ENCODE peak calls at places on chromosome 1, in ten cellular contexts. D is SJSA1; Y is endothelial cell of umbilical vein; C is endodermal cell; B is CD8-positive, alpha-beta memory T cell; E is kidney epithelial cell; I is CD4-positive, alpha-beta memory T cell; K is CD8-positive, alpha-beta T cell; U is heart right ventricle; O is BE2C. A is an unnamed sample.

GRCh38 chr1:178031856-178032320 is 62.0 kb upstream of the RASAL2 start:
- DNase-seq in D (peak; percentile 65), Y (peak; percentile 84), C (peak; percentile 92), B (no peak), E (peak; percentile 62), I (no peak), K (no peak), U (peak; percentile 95), O (peak; percentile 69), A (peak; percentile 42)

GRCh38 chr1:228863776-228864175 is 128.5 kb downstream of the RHOU start:
- DNase-seq in D (no peak), Y (no peak), C (no peak), B (no peak), E (no peak), I (no peak), K (no peak), U (no peak), O (peak; percentile 35), A (no peak)

GRCh38 chr1:39195166-39196111 is 9.1 kb upstream of the MACF1 start:
- DNase-seq in D (peak; percentile 77), Y (no peak), C (no peak), B (no peak), E (no peak), I (peak; percentile 48), K (no peak), U (no peak), O (no peak), A (no peak)

GRCh38 chr1:43994794-43995790 is 3.7 kb downstream of the CCDC24 start:
- DNase-seq in D (no peak), Y (no peak), C (peak; percentile 91), B (no peak), E (no peak), I (no peak), K (no peak), U (no peak), O (peak; percentile 61), A (no peak)

GRCh38 chr1:89938171-89939055 is 56.5 kb upstream of the ZNF326 start:
- DNase-seq in D (peak; percentile 33), Y (peak; percentile 6), C (no peak), B (no peak), E (no peak), I (no peak), K (no peak), U (no peak), O (no peak), A (no peak)

GRCh38 chr1:64469614-64469976 is 334 bp upstream of the CACHD1 start:
- DNase-seq in D (no peak), Y (no peak), C (no peak), B (no peak), E (no peak), I (no peak), K (no peak), U (no peak), O (no peak), A (no peak)

GRCh38 chr1:171644805-171645483 is 7.5 kb downstream of the MYOC start:
- DNase-seq in D (peak; percentile 80), Y (peak; percentile 86), C (peak; percentile 96), B (peak; percentile 29), E (peak; percentile 61), I (peak; percentile 56), K (peak; percentile 20), U (peak; percentile 87), O (peak; percentile 77), A (peak; percentile 89)

GRCh38 chr1:104125226-104125625 is 375.5 kb downstream of the AMY1C start:
- DNase-seq in D (no peak), Y (no peak), C (no peak), B (no peak), E (peak; percentile 7), I (no peak), K (no peak), U (no peak), O (no peak), A (no peak)

GRCh38 chr1:152182942-152183341 is 23.9 kb upstream of the RPTN start:
- DNase-seq in D (no peak), Y (peak; percentile 18), C (no peak), B (no peak), E (no peak), I (no peak), K (no peak), U (no peak), O (peak; percentile 10), A (no peak)

GRCh38 chr1:40785446-40785845 is 1.9 kb downstream of the KCNQ4 start:
- DNase-seq in D (no peak), Y (no peak), C (no peak), B (no peak), E (no peak), I (no peak), K (no peak), U (no peak), O (no peak), A (no peak)
- H3K27me3 ChIP-seq in D (peaks cover 26% of the 10 kb centered on the region), Y (peaks cover 20% of the 10 kb centered on the region), C (peaks cover 54% of the 10 kb centered on the region), B (peaks cover 4% of the 10 kb centered on the region), E (peaks cover 4% of the 10 kb centered on the region), I (peaks cover 6% of the 10 kb centered on the region), K (peaks cover 10% of the 10 kb centered on the region), U (no peaks in the 10 kb centered on the region), O (peaks cover 4% of the 10 kb centered on the region), A (no peaks in the 10 kb centered on the region)

GRCh38 chr1:221251580-221251979 is 372.3 kb downstream of the HLX start:
- DNase-seq in D (no peak), Y (no peak), C (no peak), B (no peak), E (no peak), I (no peak), K (no peak), U (no peak), O (no peak), A (no peak)

GRCh38 chr1:221256773-221257172 is 377.5 kb downstream of the HLX start:
- DNase-seq in D (no peak), Y (no peak), C (no peak), B (no peak), E (no peak), I (no peak), K (no peak), U (no peak), O (no peak), A (no peak)

DNA sequence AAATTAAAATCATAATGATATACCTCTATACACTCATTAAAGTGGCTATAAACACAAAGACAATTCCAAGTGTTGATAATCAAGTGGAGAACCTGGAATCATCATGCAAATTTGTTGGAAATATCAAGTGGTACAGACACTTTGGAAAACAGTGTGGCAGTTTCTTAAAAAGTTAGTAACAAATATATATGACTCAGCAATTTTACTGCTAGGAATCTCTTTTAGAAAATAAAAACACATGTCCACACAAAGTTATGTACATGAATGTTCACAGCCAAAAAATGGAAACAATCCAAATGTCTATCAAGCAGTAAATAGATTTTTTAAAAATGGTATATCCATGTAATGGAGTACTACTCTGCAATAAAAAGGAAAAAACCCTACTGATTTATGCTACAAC is 375.6 kb downstream of the HLX start:
- DNase-seq in D (no peak), Y (no peak), C (no peak), B (no peak), E (no peak), I (no peak), K (no peak), U (no peak), O (no peak), A (no peak)
- H3K27me3 ChIP-seq in D (no peaks in the 10 kb centered on the region), Y (no peaks in the 10 kb centered on the region), C (no peaks in the 10 kb centered on the region), B (no peaks in the 10 kb centered on the region), E (no peaks in the 10 kb centered on the region), I (no peaks in the 10 kb centered on the region), K (no peaks in the 10 kb centered on the region), U (no peaks in the 10 kb centered on the region), O (no peaks in the 10 kb centered on the region), A (no peaks in the 10 kb centered on the region)

GRCh38 chr1:47690341-47691244 is 252.7 kb downstream of the FOXD2 start:
- DNase-seq in D (peak; percentile 19), Y (no peak), C (peak; percentile 21), B (no peak), E (no peak), I (no peak), K (no peak), U (no peak), O (no peak), A (no peak)
- H3K27me3 ChIP-seq in D (no peaks in the 10 kb centered on the region), Y (peaks cover 4% of the 10 kb centered on the region), C (no peaks in the 10 kb centered on the region), B (no peaks in the 10 kb centered on the region), E (peaks cover 14% of the 10 kb centered on the region), I (no peaks in the 10 kb centered on the region), K (peaks cover 4% of the 10 kb centered on the region), U (peaks cover 23% of the 10 kb centered on the region), O (no peaks in the 10 kb centered on the region), A (no peaks in the 10 kb centered on the region)

DNA sequence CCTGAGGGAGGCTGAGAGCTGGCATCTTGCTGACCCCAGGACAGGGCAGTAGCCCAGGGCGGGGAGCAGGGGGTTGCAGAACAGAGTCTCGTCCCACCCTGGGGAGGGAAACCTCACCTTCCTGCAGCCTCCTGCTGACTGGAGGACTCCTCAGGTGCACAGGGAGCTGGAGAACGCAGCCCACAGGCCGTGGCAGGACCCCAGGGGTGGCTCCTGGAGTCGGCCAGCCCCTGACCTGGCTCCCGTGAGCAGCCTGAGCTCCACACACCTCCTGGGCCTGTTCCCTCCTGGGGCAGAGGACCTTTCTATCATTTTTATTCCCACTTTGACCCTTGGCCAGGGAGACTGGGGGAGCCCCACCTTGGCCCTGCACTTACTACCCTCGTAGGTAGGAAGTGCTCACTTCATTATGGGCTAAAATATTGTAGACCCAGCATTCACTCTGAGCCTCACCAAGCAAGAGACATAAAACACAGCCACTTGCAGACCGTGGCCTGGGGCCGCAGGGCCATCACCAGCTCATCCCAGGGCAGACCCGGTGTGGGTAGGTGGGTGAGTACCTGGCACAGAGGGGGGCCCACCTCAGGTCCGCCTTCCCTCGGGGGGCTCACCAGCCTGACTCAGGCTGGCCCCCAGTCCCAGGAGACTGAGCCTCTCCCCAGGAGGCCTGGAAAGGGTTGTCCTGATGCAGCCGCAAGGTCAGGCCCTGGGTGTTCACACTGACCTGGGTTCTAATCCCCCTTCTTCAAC is 287.3 kb upstream of the VAMP3 start:
- DNase-seq in D (no peak), Y (no peak), C (no peak), B (no peak), E (no peak), I (no peak), K (no peak), U (no peak), O (no peak), A (no peak)
- H3K27me3 ChIP-seq in D (peaks cover 2% of the 10 kb centered on the region), Y (no peaks in the 10 kb centered on the region), C (no peaks in the 10 kb centered on the region), B (no peaks in the 10 kb centered on the region), E (peaks cover 3% of the 10 kb centered on the region), I (no peaks in the 10 kb centered on the region), K (no peaks in the 10 kb centered on the region), U (no peaks in the 10 kb centered on the region), O (no peaks in the 10 kb centered on the region), A (no peaks in the 10 kb centered on the region)

DNA sequence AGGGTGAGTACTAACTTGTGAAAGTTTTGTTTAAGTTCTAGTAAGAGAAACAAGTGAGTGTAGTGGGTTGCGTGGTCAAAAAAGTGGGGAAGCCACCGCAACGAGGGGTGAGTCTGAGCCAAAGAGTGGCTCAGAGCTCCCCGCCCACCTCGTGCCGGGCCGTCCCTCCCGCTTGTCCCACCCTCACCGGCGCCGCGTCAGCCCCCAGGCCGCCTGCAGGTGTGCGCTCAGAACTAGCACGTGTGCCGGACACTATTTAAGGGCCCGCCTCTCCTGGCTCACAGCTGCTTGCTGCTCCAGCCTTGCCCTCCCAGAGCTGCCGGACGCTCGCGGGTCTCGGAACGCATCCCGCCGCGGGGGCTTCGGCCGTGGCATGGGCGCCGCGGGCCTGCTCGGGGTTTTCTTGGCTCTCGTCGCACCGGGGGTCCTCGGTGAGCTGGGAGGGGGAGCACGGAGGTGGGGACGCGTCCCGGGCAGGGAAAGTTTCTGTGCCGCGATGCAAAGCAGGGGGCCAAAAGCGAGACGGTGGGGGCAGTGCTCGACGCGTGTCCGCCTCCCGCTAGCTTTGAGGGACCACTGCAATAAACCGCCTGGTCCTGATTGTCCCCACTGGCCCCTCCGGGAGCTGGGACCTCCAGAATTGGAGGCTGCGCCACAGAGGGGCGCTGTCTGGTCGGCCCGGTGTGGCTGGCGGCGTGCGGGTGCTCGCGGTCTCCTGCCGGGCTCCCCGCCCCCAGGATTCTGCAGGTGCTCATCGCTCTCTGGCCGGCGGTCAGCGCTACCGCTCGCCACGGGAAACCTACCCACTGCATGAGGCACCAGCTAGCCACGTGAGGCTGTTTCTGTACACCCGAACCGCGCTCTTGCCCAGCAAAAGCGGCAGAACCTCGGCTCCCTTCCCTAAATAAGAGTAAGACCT is at the start of gene CR2:
- DNase-seq in D (no peak), Y (no peak), C (peak; percentile 92), B (peak; percentile 11), E (no peak), I (peak; percentile 25), K (peak; percentile 1), U (no peak), O (peak; percentile 7), A (peak; percentile 89)
- H3K27me3 ChIP-seq in D (peaks cover 71% of the 10 kb centered on the region), Y (peaks cover 71% of the 10 kb centered on the region), C (peaks cover 98% of the 10 kb centered on the region), B (peaks cover 8% of the 10 kb centered on the region), E (peaks cover 18% of the 10 kb centered on the region), I (peaks cover 19% of the 10 kb centered on the region), K (no peaks in the 10 kb centered on the region), U (peaks cover 25% of the 10 kb centered on the region), O (peaks cover 84% of the 10 kb centered on the region), A (no peaks in the 10 kb centered on the region)

A was measured in Peyer's patch.